ENCODE peak calls at places on chromosomes 4 and X, in four cellular contexts. One of them, this sample, is unnamed.

GRCh38 chr4:106869551-106869950 is 166.6 kb downstream of the DKK2 start:
- DNase-seq in iris pigment epithelial cell: peak; percentile 96
- DNase-seq in hepatic stellate cell: no peak
- DNase-seq in posterior cingulate gyrus: no peak
- DNase-seq in this sample: no peak

GRCh38 chrX:123860983-123861382 is 1.1 kb downstream of the XIAP start:
- DNase-seq in iris pigment epithelial cell: peak; percentile 30
- DNase-seq in hepatic stellate cell: no peak
- DNase-seq in posterior cingulate gyrus: no peak
- DNase-seq in this sample: peak; percentile 13

GRCh38 chrX:136028383-136028984 is 43.2 kb downstream of the SLC9A6 start:
- DNase-seq in iris pigment epithelial cell: peak; percentile 70
- DNase-seq in hepatic stellate cell: peak; percentile 21
- DNase-seq in posterior cingulate gyrus: no peak
- DNase-seq in this sample: no peak

GRCh38 chr4:94892051-94892450 is 134.3 kb downstream of the BMPR1B start:
- DNase-seq in iris pigment epithelial cell: no peak
- DNase-seq in hepatic stellate cell: no peak
- DNase-seq in posterior cingulate gyrus: no peak
- DNase-seq in this sample: no peak

GRCh38 chr4:7999695-8000094 is 60.0 kb upstream of the AFAP1 start:
- DNase-seq in iris pigment epithelial cell: no peak
- DNase-seq in hepatic stellate cell: no peak
- DNase-seq in posterior cingulate gyrus: peak; percentile 58
- DNase-seq in this sample: no peak

GRCh38 chrX:49901068-49901467 is 21.3 kb upstream of the CLCN5 start:
- DNase-seq in iris pigment epithelial cell: no peak
- DNase-seq in hepatic stellate cell: no peak
- DNase-seq in posterior cingulate gyrus: no peak
- DNase-seq in this sample: no peak

GRCh38 chrX:40006025-40007017 is 91.4 kb downstream of the BCOR start:
- DNase-seq in iris pigment epithelial cell: no peak
- DNase-seq in hepatic stellate cell: no peak
- DNase-seq in posterior cingulate gyrus: no peak
- DNase-seq in this sample: no peak

GRCh38 chr4:82217986-82218715 is 155.6 kb downstream of the HNRNPD start:
- DNase-seq in iris pigment epithelial cell: peak; percentile 8
- DNase-seq in hepatic stellate cell: no peak
- DNase-seq in posterior cingulate gyrus: no peak
- DNase-seq in this sample: no peak

GRCh38 chr4:53914313-53915016 is 149.9 kb downstream of the CHIC2 start:
- DNase-seq in iris pigment epithelial cell: peak; percentile 95
- DNase-seq in hepatic stellate cell: peak; percentile 55
- DNase-seq in posterior cingulate gyrus: no peak
- DNase-seq in this sample: no peak

GRCh38 chr4:77188498-77189187 is 31.6 kb downstream of the CCNG2 start:
- DNase-seq in iris pigment epithelial cell: no peak
- DNase-seq in hepatic stellate cell: no peak
- DNase-seq in posterior cingulate gyrus: no peak
- DNase-seq in this sample: peak; percentile 28

GRCh38 chr4:129218355-129218754 is 122.4 kb downstream of the C4orf33 start:
- DNase-seq in iris pigment epithelial cell: peak; percentile 22
- DNase-seq in hepatic stellate cell: no peak
- DNase-seq in posterior cingulate gyrus: no peak
- DNase-seq in this sample: peak; percentile 31

GRCh38 chr4:102826890-102827673 is at the start of gene UBE2D3:
- DNase-seq in iris pigment epithelial cell: peak; percentile 98
- DNase-seq in hepatic stellate cell: peak; percentile 74
- DNase-seq in posterior cingulate gyrus: peak; percentile 96
- DNase-seq in this sample: peak; percentile 94

GRCh38 chr4:52883183-52883621 is 21.1 kb downstream of the RASL11B start:
- DNase-seq in iris pigment epithelial cell: peak; percentile 11
- DNase-seq in hepatic stellate cell: no peak
- DNase-seq in posterior cingulate gyrus: no peak
- DNase-seq in this sample: no peak

GRCh38 chr4:27009539-27009938 is 148.9 kb downstream of the STIM2 start:
- DNase-seq in iris pigment epithelial cell: peak; percentile 89
- DNase-seq in hepatic stellate cell: no peak
- DNase-seq in posterior cingulate gyrus: no peak
- DNase-seq in this sample: no peak

GRCh38 chr4:144906181-144906895 is 191.7 kb downstream of the ANAPC10 start:
- DNase-seq in iris pigment epithelial cell: peak; percentile 60
- DNase-seq in hepatic stellate cell: no peak
- DNase-seq in posterior cingulate gyrus: no peak
- DNase-seq in this sample: peak; percentile 4

GRCh38 chr4:101853691-101854090 is 63.2 kb downstream of the BANK1 start:
- DNase-seq in iris pigment epithelial cell: no peak
- DNase-seq in hepatic stellate cell: no peak
- DNase-seq in posterior cingulate gyrus: no peak
- DNase-seq in this sample: peak; percentile 26

GRCh38 chrX:153612413-153612812 is 13.5 kb upstream of the CCNQ start:
- DNase-seq in iris pigment epithelial cell: no peak
- DNase-seq in hepatic stellate cell: no peak
- DNase-seq in posterior cingulate gyrus: no peak
- DNase-seq in this sample: no peak

GRCh38 chr4:173169428-173170209 is 1.0 kb downstream of the GALNT7 start:
- DNase-seq in iris pigment epithelial cell: peak; percentile 73
- DNase-seq in hepatic stellate cell: peak; percentile 70
- DNase-seq in posterior cingulate gyrus: peak; percentile 90
- DNase-seq in this sample: peak; percentile 81